ENCODE peak calls at places on chromosomes 1 and 21, in six cellular contexts. I, C, E, Y, F and W are unnamed samples.

GRCh38 chr1:230381049-230381467 is 45.1 kb downstream of the PGBD5 start:
- DNase-seq in I (no peak), C (no peak), E (no peak), Y (no peak), F (no peak), W (no peak)

GRCh38 chr1:110068646-110069301 is 1.7 kb downstream of the ALX3 start:
- DNase-seq in I (peak), C (no peak), E (no peak), Y (no peak), F (no peak), W (peak)

GRCh38 chr1:4303303-4303702 is 351.1 kb upstream of the AJAP1 start:
- DNase-seq in I (no peak), C (no peak), E (no peak), Y (no peak), F (no peak), W (no peak)

GRCh38 chr1:18900303-18900841 is 2.0 kb downstream of the ALDH4A1 start:
- DNase-seq in I (no peak), C (no peak), E (peak), Y (no peak), F (no peak), W (no peak)

GRCh38 chr1:204782118-204782700 is 88.5 kb upstream of the NFASC start:
- DNase-seq in I (no peak), C (no peak), E (no peak), Y (no peak), F (no peak), W (no peak)

GRCh38 chr1:5447479-5448070 is 544.6 kb downstream of the NPHP4 start:
- DNase-seq in I (no peak), C (no peak), E (no peak), Y (no peak), F (no peak), W (no peak)

GRCh38 chr1:68890736-68891135 is 393.9 kb upstream of the DEPDC1 start:
- DNase-seq in I (no peak), C (no peak), E (no peak), Y (no peak), F (no peak), W (no peak)

GRCh38 chr1:12157366-12158231 is 9.2 kb upstream of the TNFRSF1B start:
- DNase-seq in I (no peak), C (no peak), E (no peak), Y (no peak), F (no peak), W (no peak)

GRCh38 chr21:41477641-41478318 is 30.2 kb downstream of the TMPRSS2 start:
- DNase-seq in I (no peak), C (no peak), E (peak), Y (no peak), F (no peak), W (peak)

GRCh38 chr1:204376919-204377799 is 17.4 kb upstream of the PLEKHA6 start:
- DNase-seq in I (no peak), C (no peak), E (no peak), Y (no peak), F (no peak), W (no peak)